ENCODE peak calls at places on chromosomes 16 and 17, in nine cellular contexts. L, U, P, R, J, G, A, M and C are unnamed samples.

GRCh38 chr17:59154335-59154720 is 658 bp downstream of the SKA2 start:
- DNase-seq in L (peak), U (peak), P (no peak), R (peak), J (peak), G (peak), A (peak), M (peak), C (peak)

GRCh38 chr16:48317614-48318013 is 67.6 kb downstream of the SIAH1 start:
- DNase-seq in L (peak), U (no peak), P (no peak), R (no peak), J (no peak), G (no peak), A (peak), M (no peak), C (peak)

GRCh38 chr16:69620564-69620963 is 54.8 kb downstream of the NFAT5 start:
- DNase-seq in L (peak), U (no peak), P (no peak), R (no peak), J (no peak), G (no peak), A (no peak), M (no peak), C (no peak)

GRCh38 chr17:27106347-27106981 is 187.4 kb upstream of the WSB1 start:
- DNase-seq in L (no peak), U (no peak), P (no peak), R (no peak), J (no peak), G (no peak), A (no peak), M (no peak), C (no peak)

GRCh38 chr17:73194514-73195222 is 1.8 kb downstream of the COG1 start:
- DNase-seq in L (no peak), U (no peak), P (no peak), R (no peak), J (no peak), G (no peak), A (peak), M (no peak), C (no peak)

GRCh38 chr17:65115721-65116312 is 21.4 kb upstream of the RGS9 start:
- DNase-seq in L (no peak), U (no peak), P (no peak), R (no peak), J (no peak), G (no peak), A (no peak), M (no peak), C (no peak)

GRCh38 chr17:28738680-28739384 is 5.0 kb upstream of the TRAF4 start:
- DNase-seq in L (no peak), U (no peak), P (no peak), R (no peak), J (no peak), G (peak), A (no peak), M (no peak), C (no peak)

GRCh38 chr16:4915226-4915761 is 21.7 kb downstream of the PPL start:
- DNase-seq in L (peak), U (peak), P (no peak), R (no peak), J (no peak), G (peak), A (peak), M (no peak), C (no peak)

GRCh38 chr16:23466162-23466885 is 13.3 kb upstream of the COG7 start:
- DNase-seq in L (peak), U (no peak), P (no peak), R (no peak), J (no peak), G (no peak), A (peak), M (no peak), C (peak)

GRCh38 chr17:69492410-69493071 is 78.0 kb downstream of the MAP2K6 start:
- DNase-seq in L (peak), U (peak), P (no peak), R (no peak), J (no peak), G (no peak), A (peak), M (peak), C (peak)

GRCh38 chr16:29680180-29680598 is 1.2 kb downstream of the QPRT start:
- DNase-seq in L (no peak), U (peak), P (no peak), R (no peak), J (peak), G (no peak), A (no peak), M (no peak), C (no peak)

GRCh38 chr17:44360144-44360533 is 3.5 kb downstream of the FAM171A2 start:
- DNase-seq in L (no peak), U (no peak), P (no peak), R (no peak), J (no peak), G (no peak), A (no peak), M (no peak), C (no peak)

GRCh38 chr16:50696575-50697420 is 3.4 kb downstream of the NOD2 start:
- DNase-seq in L (peak), U (peak), P (peak), R (no peak), J (peak), G (no peak), A (peak), M (no peak), C (peak)

GRCh38 chr16:69931631-69932030 is 19.5 kb upstream of the CLEC18A start:
- DNase-seq in L (no peak), U (no peak), P (no peak), R (no peak), J (no peak), G (no peak), A (no peak), M (no peak), C (no peak)

GRCh38 chr16:12025472-12025871 is 48.9 kb downstream of the SNX29 start:
- DNase-seq in L (no peak), U (no peak), P (no peak), R (no peak), J (no peak), G (no peak), A (no peak), M (no peak), C (no peak)

DNA sequence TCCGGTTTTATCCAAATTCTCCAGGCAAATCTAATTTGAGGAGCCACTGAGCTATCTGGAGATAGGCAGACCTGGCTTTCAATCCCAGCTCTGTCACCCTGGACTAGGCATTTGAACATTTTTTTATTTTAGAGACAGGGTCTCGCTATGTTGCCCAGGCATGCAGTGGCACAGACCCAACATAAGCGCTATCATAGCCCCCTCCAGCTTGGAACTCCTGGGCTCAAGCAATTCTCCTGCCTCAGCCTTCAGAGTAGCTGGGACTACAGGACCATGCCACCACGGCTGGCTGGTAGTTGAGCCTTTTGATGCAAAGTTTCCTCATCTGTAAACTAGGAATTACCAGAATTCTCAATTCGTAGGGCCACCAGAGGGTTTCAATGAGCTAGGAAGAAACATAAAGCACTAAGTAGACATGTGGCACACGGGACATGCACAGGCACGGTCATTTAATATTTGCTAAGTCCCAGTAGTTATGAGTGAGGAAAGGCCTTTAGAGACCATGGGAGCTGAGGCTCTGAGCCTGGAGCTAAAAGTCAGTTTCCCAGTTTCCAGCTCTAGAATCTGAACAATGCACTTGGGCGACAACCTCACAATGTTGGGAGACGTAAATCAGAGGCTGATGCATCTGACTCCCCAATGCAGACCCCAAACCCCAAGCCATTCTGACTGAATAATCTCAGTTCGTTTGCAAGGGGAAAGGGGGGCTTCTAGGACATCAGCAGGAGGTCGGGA is 1.1 kb downstream of the ELOB start:
- DNase-seq in L (no peak), U (no peak), P (no peak), R (no peak), J (no peak), G (no peak), A (no peak), M (no peak), C (no peak)
- H3K27ac ChIP-seq in L (no peak), U (no peak), P (peak), R (no peak), J (no peak), G (peak), A (no peak), M (no peak), C (peak)

GRCh38 chr16:81597079-81597658 is 152.6 kb downstream of the CMIP start:
- DNase-seq in L (no peak), U (no peak), P (no peak), R (no peak), J (peak), G (no peak), A (no peak), M (no peak), C (no peak)

GRCh38 chr16:81600275-81600674 is 155.7 kb downstream of the CMIP start:
- DNase-seq in L (peak), U (peak), P (no peak), R (no peak), J (no peak), G (no peak), A (peak), M (peak), C (peak)

GRCh38 chr16:81599034-81599744 is 154.6 kb downstream of the CMIP start:
- DNase-seq in L (no peak), U (peak), P (no peak), R (no peak), J (no peak), G (no peak), A (peak), M (no peak), C (no peak)

GRCh38 chr16:81595676-81596292 is 151.2 kb downstream of the CMIP start:
- DNase-seq in L (no peak), U (no peak), P (no peak), R (no peak), J (no peak), G (no peak), A (no peak), M (no peak), C (no peak)

DNA sequence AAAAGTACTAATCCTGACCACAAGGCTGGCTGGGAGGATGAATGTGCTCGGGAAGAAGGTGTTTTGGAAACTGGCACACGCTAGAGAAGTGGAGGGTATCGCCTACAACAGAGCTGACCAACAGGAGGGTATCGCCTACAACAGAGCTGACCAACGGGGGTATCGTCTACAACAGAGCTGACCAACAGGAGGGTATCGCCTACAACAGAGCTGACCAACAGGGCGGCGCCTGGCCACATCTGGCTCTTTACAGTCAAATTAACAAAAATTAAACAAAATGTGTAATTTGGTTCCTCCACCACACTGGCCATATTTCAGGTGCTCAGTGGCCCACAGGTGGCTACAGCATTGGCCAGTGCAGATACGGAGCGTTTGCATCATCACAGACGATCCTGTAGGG is 153.5 kb downstream of the CMIP start:
- DNase-seq in L (no peak), U (no peak), P (no peak), R (no peak), J (no peak), G (no peak), A (no peak), M (no peak), C (no peak)
- TF ChIP-seq CTCF in L (no peak), U (no peak), P (no peak), R (no peak), J (no peak), G (no peak), A (peak), M (peak), C (no peak)

GRCh38 chr17:35543856-35544255 is 6.4 kb upstream of the SLFN12L start:
- DNase-seq in L (no peak), U (no peak), P (no peak), R (no peak), J (no peak), G (no peak), A (peak), M (no peak), C (no peak)
- H3K27ac ChIP-seq in L (no peak), U (no peak), P (no peak), R (no peak), J (no peak), G (peak), A (no peak), M (no peak), C (no peak)

DNA sequence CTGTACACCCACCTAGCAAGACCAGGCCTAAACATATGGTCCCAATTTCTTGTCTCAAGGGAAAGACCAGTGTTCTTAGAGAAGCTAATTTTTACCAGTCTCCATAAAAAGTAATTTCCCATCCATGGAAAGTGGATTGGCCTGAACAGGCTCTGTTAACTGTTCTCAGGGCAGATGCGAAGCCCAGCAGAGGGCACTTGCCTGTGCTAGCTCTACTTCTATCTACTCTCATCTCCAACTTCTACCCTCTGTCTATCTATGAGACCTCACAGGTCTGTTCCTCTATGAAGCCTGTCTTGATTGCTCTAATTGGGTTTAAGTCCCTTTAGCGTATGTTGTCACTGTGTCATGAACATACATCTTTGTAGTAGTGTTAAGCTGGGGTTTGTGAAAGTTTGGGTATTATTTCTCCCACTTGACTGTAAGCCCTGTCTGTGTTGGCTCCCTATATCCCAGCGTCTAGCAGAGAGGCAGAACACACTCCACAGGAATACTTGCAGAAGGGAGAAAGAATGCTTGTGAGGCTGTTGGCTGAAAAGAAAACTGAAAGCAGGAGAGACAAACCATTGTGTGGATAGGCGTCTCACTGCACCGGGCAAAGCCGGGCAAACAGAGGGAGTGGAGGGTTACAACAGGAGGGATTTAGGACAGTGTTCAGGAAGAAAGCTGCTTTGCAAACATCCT is 167.2 kb upstream of the MAF start:
- DNase-seq in L (peak), U (no peak), P (no peak), R (no peak), J (peak), G (no peak), A (no peak), M (peak), C (no peak)
- TF ChIP-seq CTCF in L (peak), U (no peak), P (no peak), R (no peak), J (peak), G (no peak), A (no peak), M (peak), C (no peak)

DNA sequence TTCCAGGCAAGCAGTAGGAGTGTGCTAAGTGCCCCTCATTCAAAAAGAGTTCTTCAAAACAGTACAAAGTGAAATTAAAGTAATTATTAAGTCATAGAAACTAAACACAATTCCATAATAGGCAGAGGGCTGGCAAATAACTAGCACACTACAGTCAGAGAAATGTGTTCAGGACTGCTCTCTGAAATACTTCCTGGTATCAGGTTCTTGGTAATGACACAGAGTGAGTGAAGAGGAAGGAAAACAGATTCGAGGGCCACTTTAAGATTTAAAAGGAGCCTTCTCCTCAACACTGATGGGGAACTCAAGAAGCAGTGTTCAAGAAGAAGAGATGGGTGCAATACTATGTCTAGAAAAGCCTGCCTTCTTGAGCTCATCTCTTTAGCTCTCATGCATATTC is 139.2 kb downstream of the TOX3 start:
- DNase-seq in L (no peak), U (no peak), P (no peak), R (no peak), J (no peak), G (no peak), A (no peak), M (no peak), C (no peak)
- H3K27ac ChIP-seq in L (no peak), U (no peak), P (no peak), R (no peak), J (peak), G (no peak), A (no peak), M (no peak), C (no peak)

GRCh38 chr17:81347437-81347836 is 47.8 kb upstream of the BAHCC1 start:
- DNase-seq in L (no peak), U (no peak), P (no peak), R (peak), J (no peak), G (no peak), A (no peak), M (no peak), C (no peak)

GRCh38 chr17:81342700-81343070 is 47.6 kb upstream of the SLC38A10 start:
- DNase-seq in L (peak), U (no peak), P (no peak), R (peak), J (no peak), G (no peak), A (no peak), M (peak), C (no peak)

GRCh38 chr17:81346090-81346907 is 49.0 kb upstream of the BAHCC1 start:
- DNase-seq in L (peak), U (peak), P (peak), R (peak), J (peak), G (peak), A (peak), M (peak), C (peak)

GRCh38 chr17:81346908-81347349 is 48.3 kb upstream of the BAHCC1 start:
- DNase-seq in L (no peak), U (no peak), P (no peak), R (no peak), J (peak), G (no peak), A (no peak), M (no peak), C (no peak)

DNA sequence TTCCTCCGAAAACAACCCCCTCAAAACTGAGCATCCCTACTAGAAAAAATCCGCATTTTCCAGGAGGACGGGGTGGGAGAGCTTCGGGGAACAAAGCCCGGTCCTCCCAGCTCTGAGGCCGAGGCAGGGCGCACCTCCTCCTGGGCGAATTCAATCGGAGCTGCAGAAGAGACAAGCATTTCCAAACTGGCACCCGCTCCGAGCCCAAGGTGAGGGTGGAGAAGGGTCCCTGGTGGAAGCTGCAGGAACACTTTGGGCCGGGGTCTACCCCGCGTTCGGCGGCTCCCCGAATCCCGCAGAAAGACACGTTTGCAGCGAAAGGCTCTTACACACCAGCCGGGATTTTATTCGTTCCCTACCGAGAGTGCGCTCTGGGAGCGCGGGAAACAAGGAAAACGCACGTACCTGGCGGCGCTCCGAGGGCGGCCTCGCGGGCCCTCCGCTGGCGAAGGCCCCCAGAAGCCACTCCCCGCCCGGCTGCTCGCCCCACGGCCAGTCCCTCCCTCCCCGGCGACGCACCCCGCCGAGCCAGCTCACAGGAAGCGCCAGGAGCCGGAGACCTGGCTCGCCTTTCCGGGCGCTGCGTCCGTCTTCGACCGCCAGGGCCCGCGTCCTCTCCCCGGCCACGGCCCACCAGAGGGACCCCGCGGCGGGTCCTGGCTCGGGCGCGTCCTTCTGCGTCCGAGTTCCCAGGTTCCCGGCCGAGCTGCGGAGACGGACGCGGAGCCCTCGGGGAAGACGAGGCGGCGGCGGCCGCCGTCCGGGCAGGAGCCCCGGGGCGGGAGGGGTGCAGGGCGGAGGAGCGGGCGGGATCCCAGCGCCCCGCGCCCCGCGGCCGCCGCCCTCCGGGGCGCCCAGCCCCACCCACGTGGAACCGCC is 49.8 kb upstream of the BAHCC1 start:
- DNase-seq in L (peak), U (peak), P (peak), R (peak), J (peak), G (peak), A (peak), M (peak), C (peak)
- TF ChIP-seq CTCF in L (peak), U (no peak), P (peak), R (no peak), J (no peak), G (peak), A (peak), M (peak), C (no peak)

GRCh38 chr17:80614320-80614719 is 69.7 kb downstream of the RPTOR start:
- DNase-seq in L (no peak), U (no peak), P (no peak), R (no peak), J (no peak), G (no peak), A (no peak), M (no peak), C (no peak)

GRCh38 chr17:80612997-80613731 is 68.5 kb downstream of the RPTOR start:
- DNase-seq in L (no peak), U (no peak), P (no peak), R (no peak), J (no peak), G (no peak), A (no peak), M (no peak), C (no peak)

GRCh38 chr17:80613732-80614071 is 69.1 kb downstream of the RPTOR start:
- DNase-seq in L (no peak), U (no peak), P (no peak), R (no peak), J (no peak), G (no peak), A (no peak), M (no peak), C (no peak)

GRCh38 chr17:80616705-80617104 is 72.1 kb downstream of the RPTOR start:
- DNase-seq in L (no peak), U (no peak), P (no peak), R (no peak), J (no peak), G (no peak), A (no peak), M (no peak), C (no peak)

DNA sequence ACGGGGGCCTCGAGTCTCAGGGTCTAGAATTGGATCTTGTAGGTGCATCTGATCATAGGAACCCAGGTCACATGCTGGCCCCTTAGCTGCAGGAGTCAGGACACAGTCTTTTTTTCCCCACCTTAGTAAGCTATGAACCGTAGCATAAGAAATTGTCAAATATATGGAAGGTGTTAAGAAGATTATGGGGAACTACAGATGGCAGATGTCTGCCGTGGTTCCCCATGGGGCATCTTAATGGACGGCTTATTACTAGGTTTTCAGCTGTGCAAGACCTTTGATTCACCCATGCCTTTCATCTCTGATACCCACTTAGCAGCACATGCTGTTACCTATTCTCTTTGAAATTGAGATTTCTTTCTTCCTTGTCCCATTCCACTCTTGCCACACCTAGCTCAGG is 70.7 kb downstream of the RPTOR start:
- DNase-seq in L (no peak), U (no peak), P (no peak), R (no peak), J (no peak), G (no peak), A (no peak), M (no peak), C (no peak)
- H3K27ac ChIP-seq in L (no peak), U (no peak), P (no peak), R (no peak), J (no peak), G (peak), A (no peak), M (no peak), C (no peak)